ENCODE peak calls at places on chromosomes 1 and 21, in six cellular contexts. X is mesenchymal stem cell, V is H9, B is IMR-90, W is neuronal stem cell, D is mesendoderm. A is an unnamed sample.

GRCh38 chr1:57959727-57960300 is 536.0 kb upstream of the DAB1 start:
- DNase-seq in B (no peak), X (no peak), D (no peak), W (no peak), V (no peak), A (no peak)

GRCh38 chr1:220224611-220225124 is 47.6 kb downstream of the RAB3GAP2 start:
- DNase-seq in W (no peak), X (no peak), V (no peak), B (no peak), D (no peak), A (no peak)

GRCh38 chr1:44890007-44890406 is 47.0 kb upstream of the PTCH2 start:
- DNase-seq in D (peak), W (no peak), V (no peak), B (no peak), X (no peak), A (no peak)

GRCh38 chr1:65467536-65467935 is 47.1 kb downstream of the LEPR start:
- DNase-seq in W (peak), V (peak), D (peak), X (peak), B (peak), A (no peak)

GRCh38 chr1:223074901-223075300 is 68.1 kb downstream of the TLR5 start:
- DNase-seq in D (no peak), X (no peak), B (no peak), W (no peak), V (no peak), A (no peak)

GRCh38 chr21:41075668-41076463 is 92.1 kb upstream of the BACE2 start:
- DNase-seq in V (no peak), W (no peak), D (no peak), X (no peak), B (no peak), A (no peak)

GRCh38 chr1:201500670-201501120 is 6.2 kb downstream of the CSRP1 start:
- DNase-seq in W (no peak), V (peak), X (no peak), B (no peak), D (peak), A (no peak)

GRCh38 chr1:8524637-8525157 is 206.8 kb downstream of the SLC45A1 start:
- DNase-seq in D (no peak), V (no peak), X (no peak), W (no peak), B (peak), A (peak)

GRCh38 chr1:62327360-62328051 is 8.3 kb upstream of the KANK4 start:
- DNase-seq in X (no peak), W (no peak), D (peak), V (peak), B (no peak), A (no peak)

GRCh38 chr1:48007044-48007443 is 9.9 kb upstream of the TRABD2B start:
- DNase-seq in W (no peak), X (peak), B (peak), D (no peak), V (no peak), A (no peak)

GRCh38 chr21:20627594-20627993 is 370.6 kb upstream of the NCAM2 start:
- DNase-seq in W (no peak), D (peak), B (no peak), X (no peak), V (peak), A (no peak)

GRCh38 chr1:91545506-91546300 is 45.1 kb downstream of the CDC7 start:
- DNase-seq in X (no peak), W (no peak), D (no peak), V (no peak), B (no peak), A (no peak)

GRCh38 chr1:156511656-156512055 is 11.1 kb upstream of the MEF2D start:
- DNase-seq in D (no peak), V (no peak), W (no peak), B (peak), X (no peak), A (no peak)

GRCh38 chr1:175070818-175071217 is 3.2 kb downstream of the TNN start:
- DNase-seq in X (no peak), V (no peak), D (no peak), B (no peak), W (no peak), A (no peak)

GRCh38 chr21:45804809-45805313 is 161.3 kb downstream of the PCBP3 start:
- DNase-seq in D (no peak), V (no peak), X (no peak), B (no peak), W (no peak), A (no peak)

GRCh38 chr1:151968058-151968457 is 25.6 kb downstream of the S100A10 start:
- DNase-seq in B (peak), W (peak), D (peak), X (peak), V (peak), A (peak)

GRCh38 chr1:32249831-32250525 is 1.1 kb upstream of the LCK start:
- DNase-seq in D (no peak), B (peak), V (no peak), W (no peak), X (no peak), A (no peak)

GRCh38 chr1:108708726-108709660 is 3.7 kb upstream of the FNDC7 start:
- DNase-seq in X (no peak), W (no peak), D (peak), V (peak), B (no peak), A (no peak)

GRCh38 chr1:153613406-153613805 is 469 bp upstream of the S100A16 start:
- DNase-seq in D (no peak), V (no peak), B (no peak), W (no peak), X (no peak), A (no peak)

GRCh38 chr1:117003253-117003875 is 1.8 kb downstream of the CD101 start:
- DNase-seq in V (no peak), W (no peak), X (no peak), B (no peak), D (peak), A (no peak)

GRCh38 chr1:33443067-33443704 is 12.3 kb upstream of the PHC2 start:
- DNase-seq in D (peak), V (no peak), W (no peak), X (peak), B (peak), A (no peak)

DNA sequence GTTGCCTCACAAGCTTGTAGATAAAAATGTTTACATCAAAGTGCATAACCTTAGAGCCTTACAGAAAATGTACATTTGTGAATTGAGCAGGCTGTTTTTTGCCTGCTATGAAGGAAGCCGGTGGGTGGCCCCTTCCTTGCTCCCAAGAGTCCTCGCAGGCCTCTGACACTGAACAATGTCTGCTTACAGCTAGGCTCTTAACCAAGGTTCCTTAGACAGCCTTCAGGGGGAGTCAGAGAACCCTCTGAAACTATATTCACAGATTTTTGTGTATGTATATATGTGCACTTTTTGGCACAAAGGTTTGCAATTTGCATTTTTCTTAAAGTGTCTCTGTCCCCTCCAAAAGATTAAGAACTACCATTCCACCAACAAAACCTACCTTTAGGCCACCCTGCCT is 282.6 kb downstream of the BARHL2 start:
- DNase-seq in V (peak), B (peak), D (peak), X (no peak), W (no peak), A (no peak)
- H3K23ac ChIP-seq in V (no peak), B (no peak), D (no peak), X (no peak), W (no peak), A (no peak)

DNA sequence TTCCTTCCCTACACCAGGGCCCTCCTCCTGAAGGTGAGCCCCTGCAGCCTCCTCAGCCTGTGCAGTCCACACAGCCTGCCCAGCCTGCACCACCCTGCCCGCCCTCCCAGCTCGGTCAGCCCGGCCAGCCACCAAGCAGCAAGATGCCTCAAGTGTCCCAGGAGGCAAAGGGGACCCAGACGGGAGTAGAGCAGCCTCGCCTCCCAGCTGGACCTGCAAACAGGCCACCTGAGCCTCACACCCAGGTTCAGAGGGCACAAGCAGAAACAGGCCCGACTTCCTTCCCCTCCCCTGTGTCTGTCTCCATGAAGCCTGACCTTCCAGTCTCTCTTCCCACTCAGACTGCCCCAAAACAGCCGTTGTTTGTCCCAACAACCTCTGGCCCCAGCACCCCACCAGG is 38.8 kb downstream of the ZBTB17 start:
- DNase-seq in B (no peak), D (no peak), V (no peak), X (no peak), W (no peak), A (no peak)
- H2BK5ac ChIP-seq in B (peak), D (no peak), V (no peak), X (peak), W (peak), A (peak)

GRCh38 chr1:18464665-18465050 is 16.1 kb upstream of the KLHDC7A start:
- DNase-seq in D (no peak), W (no peak), X (no peak), B (no peak), V (no peak), A (no peak)
- H3K23ac ChIP-seq in D (no peak), W (no peak), X (no peak), B (no peak), V (no peak), A (no peak)

DNA sequence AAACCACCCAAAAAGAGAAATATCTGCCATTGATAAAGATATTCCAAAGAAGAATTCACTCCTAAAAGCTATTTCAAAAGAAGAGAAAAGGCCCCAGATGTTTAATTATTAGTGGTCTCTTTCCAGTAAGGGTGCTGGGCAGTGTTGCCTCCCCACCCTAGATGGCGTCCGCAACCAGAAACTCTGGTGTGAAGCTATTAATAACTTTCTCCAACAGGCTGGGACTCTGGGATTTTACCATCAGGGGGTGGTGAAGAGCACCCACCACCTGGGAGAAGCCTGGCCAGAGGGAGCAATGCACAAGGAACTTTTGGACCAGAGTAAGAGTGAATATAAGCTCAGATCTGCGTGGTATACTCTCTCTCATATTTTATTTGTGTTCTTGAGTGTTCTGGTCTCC is 115.4 kb upstream of the TIAM1 start:
- DNase-seq in D (peak), W (no peak), V (peak), X (peak), B (no peak), A (peak)
- H2BK5ac ChIP-seq in D (no peak), W (no peak), V (no peak), X (no peak), B (no peak), A (no peak)

GRCh38 chr1:54413732-54414131 is 7.5 kb upstream of the SSBP3 start:
- DNase-seq in X (no peak), D (no peak), V (no peak), B (no peak), W (no peak), A (no peak)

GRCh38 chr1:54415533-54415932 is 9.3 kb upstream of the SSBP3 start:
- DNase-seq in X (no peak), W (no peak), D (no peak), V (no peak), B (no peak), A (no peak)

GRCh38 chr1:54416435-54416834 is 10.2 kb upstream of the SSBP3 start:
- DNase-seq in W (no peak), X (no peak), D (no peak), B (no peak), V (no peak), A (no peak)

GRCh38 chr1:54415986-54416385 is 9.8 kb upstream of the SSBP3 start:
- DNase-seq in V (no peak), D (no peak), X (no peak), B (no peak), W (no peak), A (no peak)

DNA sequence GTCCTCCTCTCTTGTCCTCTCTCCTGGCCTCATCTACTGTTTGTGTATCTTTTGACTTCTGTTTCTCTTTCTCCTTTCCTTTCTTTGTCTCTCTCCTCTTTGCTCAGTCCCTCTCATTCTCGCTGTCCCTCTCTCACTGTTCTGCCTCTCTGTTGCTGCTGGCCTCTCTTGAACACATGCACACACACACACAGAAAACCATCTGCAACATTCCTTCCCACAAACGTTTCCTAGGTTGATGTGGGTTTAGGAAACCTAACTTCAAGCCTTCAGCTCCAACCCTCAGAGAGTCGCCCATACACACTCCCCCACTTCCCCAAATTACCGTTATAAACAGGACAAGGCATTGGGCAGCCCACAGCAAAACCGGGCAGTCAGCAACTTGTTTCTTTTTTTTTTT is 10.9 kb upstream of the SSBP3 start:
- DNase-seq in D (no peak), B (no peak), W (no peak), X (no peak), V (no peak), A (no peak)
- H3K23ac ChIP-seq in D (no peak), B (no peak), W (no peak), X (no peak), V (no peak), A (no peak)

GRCh38 chr1:43451701-43452532 is 1.8 kb downstream of the HYI start:
- DNase-seq in D (no peak), X (no peak), W (no peak), V (no peak), B (no peak), A (no peak)

GRCh38 chr1:43452789-43453441 is 816 bp downstream of the HYI start:
- DNase-seq in W (peak), X (peak), D (peak), V (peak), B (peak), A (no peak)

GRCh38 chr1:43455205-43455889 is 1.6 kb upstream of the HYI start:
- DNase-seq in X (no peak), B (no peak), D (no peak), W (no peak), V (no peak), A (no peak)

GRCh38 chr1:43453442-43454269 is at the start of gene HYI:
- DNase-seq in W (peak), B (peak), X (peak), D (peak), V (peak), A (peak)

DNA sequence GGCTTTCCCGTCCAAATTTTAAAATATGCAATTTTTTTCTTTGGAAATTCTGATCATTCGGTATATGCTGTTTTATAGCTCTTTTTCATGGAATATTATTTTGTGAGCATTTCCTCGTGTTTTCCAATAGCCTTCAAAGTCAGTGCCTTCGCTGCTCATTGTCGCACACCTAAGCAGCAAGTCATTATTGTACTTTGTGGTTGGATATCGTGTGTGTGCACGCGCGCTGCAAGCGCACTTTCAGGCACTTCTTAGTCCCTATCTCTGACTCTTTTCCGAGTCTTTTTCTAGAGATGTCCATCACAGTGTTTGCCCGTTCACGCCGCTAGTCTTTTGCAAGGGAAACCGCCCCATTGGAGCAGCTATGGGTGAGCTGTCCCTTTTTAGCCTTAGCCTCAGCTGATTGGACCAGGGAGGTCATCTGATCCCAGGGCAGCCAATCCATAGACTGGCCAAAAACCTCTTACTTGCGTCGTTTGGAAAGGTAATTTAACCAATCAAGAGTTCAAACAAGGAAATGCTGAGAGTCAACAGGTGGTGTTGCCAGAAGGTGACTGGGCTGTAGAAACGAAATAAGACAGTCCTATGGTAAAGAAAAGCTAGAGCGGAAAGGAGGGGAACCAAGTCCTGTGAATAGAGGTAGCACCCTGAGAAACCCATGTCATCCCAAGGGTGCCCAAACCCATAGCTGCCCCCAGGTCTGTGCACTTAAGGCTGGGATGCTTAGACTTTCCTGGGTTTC is 710 bp upstream of the HYI start:
- DNase-seq in D (peak), W (peak), V (peak), X (peak), B (peak), A (peak)
- H2BK5ac ChIP-seq in D (no peak), W (no peak), V (no peak), X (no peak), B (peak), A (no peak)

A was measured in trophoblast cell.